ENCODE peak calls at places on chromosomes 7 and 10, in four cellular contexts. U, J, Y and P are unnamed samples.

GRCh38 chr10:76139431-76139830 is 708.0 kb downstream of the LRMDA start:
- DNase-seq in Y (no peak), J (no peak), U (no peak), P (no peak)

GRCh38 chr7:116552616-116553015 is 27.8 kb downstream of the CAV1 start:
- DNase-seq in U (no peak), J (no peak), Y (no peak), P (no peak)

GRCh38 chr7:75028299-75028698 is 45.3 kb downstream of the RCC1L start:
- DNase-seq in Y (no peak), U (no peak), J (no peak), P (no peak)

GRCh38 chr10:12177642-12178041 is 18.0 kb downstream of the NUDT5 start:
- DNase-seq in Y (no peak), U (no peak), J (no peak), P (no peak)

GRCh38 chr7:101856488-101857357 is 39.3 kb downstream of the CUX1 start:
- DNase-seq in U (peak), Y (peak), J (peak), P (peak)

GRCh38 chr7:1468899-1469298 is 9.6 kb upstream of the MICALL2 start:
- DNase-seq in J (no peak), U (no peak), Y (no peak), P (no peak)

GRCh38 chr10:8060010-8060703 is 5.7 kb downstream of the GATA3 start:
- DNase-seq in J (no peak), U (no peak), Y (no peak), P (no peak)

GRCh38 chr7:94367940-94368339 is 26.8 kb upstream of the COL1A2 start:
- DNase-seq in J (no peak), U (peak), Y (no peak), P (no peak)

GRCh38 chr10:106182542-106182941 is 982.0 kb downstream of the SORCS1 start:
- DNase-seq in U (no peak), J (no peak), Y (no peak), P (no peak)

GRCh38 chr7:100200693-100201092 is 19.1 kb upstream of the PVRIG start:
- DNase-seq in Y (no peak), U (no peak), J (no peak), P (no peak)

GRCh38 chr7:6273380-6273837 is 985 bp upstream of the CYTH3 start:
- DNase-seq in Y (no peak), J (no peak), U (no peak), P (no peak)

GRCh38 chr10:25174461-25175230 is at the start of gene GPR158:
- DNase-seq in U (peak), Y (no peak), J (peak), P (peak)

GRCh38 chr7:149144996-149145850 is 2.0 kb upstream of the ZNF398 start:
- DNase-seq in J (no peak), U (no peak), Y (no peak), P (no peak)

GRCh38 chr10:71390921-71391690 is 5.6 kb upstream of the CDH23 start:
- DNase-seq in Y (no peak), U (no peak), J (no peak), P (no peak)

GRCh38 chr10:6321880-6322279 is 119.1 kb downstream of the PFKFB3 start:
- DNase-seq in J (no peak), U (peak), Y (no peak), P (peak)

GRCh38 chr7:55928006-55928767 is 23.5 kb upstream of the MRPS17 start:
- DNase-seq in J (no peak), Y (no peak), U (no peak), P (no peak)

GRCh38 chr10:74930962-74931361 is 104.6 kb downstream of the KAT6B start:
- DNase-seq in Y (no peak), J (no peak), U (no peak), P (no peak)

GRCh38 chr7:28729276-28729675 is 228.9 kb downstream of the TRIL start:
- DNase-seq in U (no peak), J (no peak), Y (no peak), P (no peak)

GRCh38 chr10:3398825-3399646 is 226.5 kb upstream of the PITRM1 start:
- DNase-seq in Y (no peak), U (peak), J (peak), P (no peak)

GRCh38 chr10:35875281-35875680 is 233.2 kb upstream of the FZD8 start:
- DNase-seq in J (no peak), Y (no peak), U (peak), P (no peak)

GRCh38 chr7:80134536-80135305 is at the start of gene GNAI1:
- DNase-seq in U (peak), J (peak), Y (no peak), P (no peak)

GRCh38 chr10:33252324-33252723 is 82.1 kb downstream of the NRP1 start:
- DNase-seq in U (no peak), Y (no peak), J (no peak), P (no peak)

GRCh38 chr10:43871004-43871439 is 222.3 kb upstream of the ZNF32 start:
- DNase-seq in J (peak), Y (no peak), U (no peak), P (no peak)

GRCh38 chr10:13822475-13822874 is 235.7 kb downstream of the PRPF18 start:
- DNase-seq in Y (no peak), U (no peak), J (no peak), P (no peak)

GRCh38 chr10:78973901-78974408 is 94.8 kb upstream of the ZMIZ1 start:
- DNase-seq in J (peak), U (peak), Y (peak), P (no peak)
- TF ChIP-seq CTCF in J (no peak), U (no peak), Y (no peak), P (no peak)

DNA sequence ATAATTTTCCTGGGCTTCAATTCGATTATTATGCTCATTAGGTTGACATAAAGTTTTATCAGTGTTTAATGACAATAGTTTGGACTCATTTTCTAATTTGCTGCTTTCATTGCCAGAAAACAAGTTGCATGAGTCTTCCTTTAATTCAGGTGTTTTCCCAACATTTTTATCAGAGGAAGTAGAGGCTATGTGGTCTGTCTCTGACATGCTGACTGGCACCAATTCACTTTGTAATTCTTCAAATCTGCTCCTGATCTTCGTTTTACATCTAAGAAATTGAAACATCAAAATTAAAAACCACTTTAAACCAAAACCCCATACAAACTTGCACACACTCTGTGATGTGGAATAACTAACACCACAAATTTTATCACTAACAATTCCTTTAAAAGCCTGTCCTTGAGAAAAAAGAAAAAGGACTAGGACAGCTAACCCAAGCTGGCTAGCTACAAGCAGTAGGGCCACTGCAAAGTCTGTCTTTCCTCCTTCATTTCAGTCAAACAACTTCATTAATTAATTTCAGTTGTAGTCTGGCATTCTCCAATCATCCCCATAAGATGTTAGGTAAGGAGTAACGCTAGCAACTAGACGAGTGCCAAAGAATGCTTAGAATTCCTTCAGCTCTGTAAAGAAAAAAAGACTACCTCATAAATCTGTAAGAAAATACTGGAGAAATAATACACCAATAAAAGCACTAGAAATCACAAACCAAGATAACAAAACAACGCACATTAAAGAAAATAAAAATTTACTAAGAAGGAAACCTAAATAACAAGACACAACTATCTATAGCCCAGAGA is 10.7 kb downstream of the CCDC186 start:
- DNase-seq in J (no peak), Y (no peak), U (peak), P (no peak)
- H3K27ac ChIP-seq in J (no peak), Y (peak), U (no peak), P (no peak)

DNA sequence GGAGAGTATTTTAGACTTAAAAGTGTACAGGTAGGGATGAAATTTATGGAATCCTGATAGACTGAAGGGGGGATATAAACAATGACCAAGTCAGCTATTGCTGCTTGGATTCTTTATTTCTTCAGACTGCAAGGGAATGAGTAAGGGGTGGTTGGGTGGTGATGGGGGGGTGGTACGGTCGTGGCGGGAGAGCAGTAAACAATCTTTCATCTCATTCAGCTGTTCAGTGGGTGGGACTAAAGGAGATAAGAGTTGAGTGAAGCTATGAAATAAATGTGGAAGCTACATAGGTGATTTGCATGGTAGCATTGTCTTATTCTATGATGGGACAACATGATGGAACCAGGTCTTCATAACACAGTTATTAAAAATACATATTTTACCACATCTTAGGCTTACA is 1.8 kb downstream of the SEPTIN7 start:
- DNase-seq in U (no peak), Y (no peak), J (no peak), P (no peak)
- H3K4me3 ChIP-seq in U (peak), Y (peak), J (peak), P (peak)

DNA sequence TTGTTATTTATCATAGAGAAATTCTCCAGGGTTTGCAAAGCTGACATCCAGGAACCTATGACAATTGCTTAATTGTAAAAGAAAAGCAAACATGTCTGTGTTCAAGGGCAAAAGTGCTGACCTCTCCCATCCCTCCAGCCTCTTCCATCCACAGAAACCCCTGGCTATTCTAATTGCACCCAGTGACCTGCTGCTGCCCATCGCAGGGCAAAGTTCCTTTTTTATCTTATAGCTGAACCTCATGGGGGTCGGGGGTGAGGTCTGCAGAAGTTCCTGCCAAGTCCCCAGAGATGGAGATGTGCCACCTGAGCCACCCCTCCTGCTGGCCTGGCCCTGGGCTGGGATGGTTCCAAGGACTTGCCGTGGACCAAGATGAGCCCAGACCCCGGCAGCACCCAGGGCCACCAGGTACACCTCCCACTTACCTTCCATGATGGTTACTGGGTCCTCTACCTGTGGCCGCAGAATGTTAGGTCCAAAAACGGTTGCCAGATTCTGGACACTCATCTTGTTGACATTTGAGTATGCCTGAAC is 146.5 kb downstream of the MAPK8 start:
- DNase-seq in J (no peak), Y (no peak), U (no peak), P (no peak)
- TF ChIP-seq CTCF in J (no peak), Y (no peak), U (no peak), P (no peak)

DNA sequence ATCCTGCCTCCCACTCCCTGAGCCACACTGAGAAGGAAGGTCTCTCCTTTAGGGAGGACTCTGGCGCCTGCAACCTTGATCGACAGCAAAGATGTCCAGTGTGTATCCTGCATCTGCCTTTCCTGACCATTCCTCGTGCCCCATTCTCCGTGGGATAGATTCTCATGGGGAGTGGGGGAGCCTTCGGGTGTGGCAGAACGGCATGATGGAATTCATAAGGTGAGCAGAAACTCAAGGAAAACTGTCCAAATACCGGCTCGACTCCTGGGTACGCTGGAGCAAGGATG is 633 bp upstream of the RARRES2 start:
- DNase-seq in Y (no peak), J (no peak), U (no peak), P (no peak)
- H3K27ac ChIP-seq in Y (no peak), J (no peak), U (no peak), P (no peak)

DNA sequence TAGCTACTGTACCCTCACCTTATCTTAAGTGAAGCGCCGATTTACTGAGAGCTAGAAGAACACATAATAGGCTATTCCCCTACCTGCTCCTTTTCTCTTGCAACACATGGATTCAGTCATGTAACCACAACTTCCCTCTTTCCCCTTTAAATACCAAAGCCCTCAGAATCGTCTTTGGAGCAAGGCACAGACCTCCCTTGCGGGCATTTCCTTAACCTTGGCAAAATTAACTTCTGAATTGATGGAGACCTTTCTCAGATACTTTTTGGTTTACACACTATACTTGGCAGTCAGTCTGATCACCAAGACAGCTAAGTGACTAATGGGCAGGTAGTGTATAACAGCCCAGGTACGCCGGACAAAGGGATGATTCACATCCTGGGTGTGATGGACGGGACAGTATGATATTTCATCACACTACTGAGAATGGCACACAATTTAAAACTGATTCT is 72.7 kb upstream of the SEC61G start:
- DNase-seq in U (no peak), J (no peak), Y (no peak), P (no peak)
- H3K4me3 ChIP-seq in U (no peak), J (no peak), Y (no peak), P (no peak)

GRCh38 chr10:48251525-48252353 is 22.8 kb downstream of the FRMPD2 start:
- DNase-seq in Y (no peak), U (no peak), J (no peak), P (no peak)
- TF ChIP-seq CTCF in Y (no peak), U (no peak), J (no peak), P (no peak)